ENCODE peak calls at places on chromosomes 11 and 22, in four cellular contexts. P, C, G and S are unnamed samples.

GRCh38 chr11:123272565-123272964 is 77.5 kb upstream of the CLMP start:
- DNase-seq in C (peak; percentile 92), P (no peak), G (no peak), S (no peak)

GRCh38 chr11:103773059-103773458 is 263.4 kb upstream of the DDI1 start:
- DNase-seq in G (no peak), C (no peak), P (no peak), S (no peak)

GRCh38 chr11:44992181-44992582 is 41.5 kb upstream of the TP53I11 start:
- DNase-seq in G (no peak), C (no peak), P (peak; percentile 57), S (no peak)

GRCh38 chr22:49994361-49995058 is 18.1 kb downstream of the IL17REL start:
- DNase-seq in G (no peak), P (no peak), C (no peak), S (peak; percentile 49)

GRCh38 chr11:62880231-62880802 is 379 bp upstream of the SLC3A2 start:
- DNase-seq in P (no peak), C (peak; percentile 81), G (no peak), S (no peak)

GRCh38 chr11:6621711-6622211 is 2.5 kb upstream of the TPP1 start:
- DNase-seq in C (no peak), P (no peak), G (no peak), S (no peak)

GRCh38 chr11:104771782-104772181 is 126.5 kb downstream of the CASP12 start:
- DNase-seq in C (peak; percentile 94), P (no peak), G (no peak), S (no peak)

GRCh38 chr22:39612811-39613548 is 42.4 kb downstream of the CACNA1I start:
- DNase-seq in C (no peak), G (no peak), P (no peak), S (no peak)

GRCh38 chr22:43883719-43884415 is 7.9 kb downstream of the PNPLA5 start:
- DNase-seq in G (no peak), C (no peak), P (no peak), S (peak; percentile 29)

GRCh38 chr22:41403532-41404318 is 22.0 kb downstream of the TEF start:
- DNase-seq in P (peak; percentile 93), C (peak; percentile 72), G (peak; percentile 86), S (peak; percentile 98)

GRCh38 chr11:16912607-16913006 is 101.6 kb downstream of the PLEKHA7 start:
- DNase-seq in G (no peak), P (no peak), C (no peak), S (peak; percentile 34)

GRCh38 chr11:16120008-16120407 is 236.3 kb downstream of the SOX6 start:
- DNase-seq in C (no peak), G (no peak), P (no peak), S (no peak)

GRCh38 chr22:32396746-32397145 is 15.3 kb downstream of the RTCB start:
- DNase-seq in G (no peak), P (no peak), C (peak; percentile 30), S (no peak)

GRCh38 chr11:15673408-15673811 is 558.7 kb downstream of the INSC start:
- DNase-seq in P (no peak), G (no peak), C (no peak), S (no peak)

GRCh38 chr11:119206512-119207299 is 567 bp downstream of the CBL start:
- DNase-seq in P (no peak), G (no peak), C (no peak), S (peak; percentile 90)

GRCh38 chr11:27183672-27184457 is 143.2 kb downstream of the BBOX1 start:
- DNase-seq in P (no peak), C (peak; percentile 59), G (peak; percentile 29), S (peak; percentile 13)

GRCh38 chr11:64482588-64482987 is 108.4 kb upstream of the SLC22A12 start:
- DNase-seq in C (no peak), G (no peak), P (no peak), S (no peak)

GRCh38 chr11:94897330-94897768 is 76.0 kb downstream of the CWC15 start:
- DNase-seq in G (peak; percentile 33), C (peak; percentile 40), P (peak; percentile 61), S (peak; percentile 44)

GRCh38 chr11:33690290-33691050 is 10.2 kb downstream of the C11orf91 start:
- DNase-seq in P (peak; percentile 95), C (peak; percentile 100), G (no peak), S (no peak)

GRCh38 chr11:2929511-2929879 is 275 bp upstream of the PHLDA2 start:
- DNase-seq in P (no peak), C (peak; percentile 65), G (no peak), S (no peak)

GRCh38 chr11:10160350-10160749 is 133.7 kb downstream of the SBF2 start:
- DNase-seq in C (no peak), G (no peak), P (no peak), S (no peak)

DNA sequence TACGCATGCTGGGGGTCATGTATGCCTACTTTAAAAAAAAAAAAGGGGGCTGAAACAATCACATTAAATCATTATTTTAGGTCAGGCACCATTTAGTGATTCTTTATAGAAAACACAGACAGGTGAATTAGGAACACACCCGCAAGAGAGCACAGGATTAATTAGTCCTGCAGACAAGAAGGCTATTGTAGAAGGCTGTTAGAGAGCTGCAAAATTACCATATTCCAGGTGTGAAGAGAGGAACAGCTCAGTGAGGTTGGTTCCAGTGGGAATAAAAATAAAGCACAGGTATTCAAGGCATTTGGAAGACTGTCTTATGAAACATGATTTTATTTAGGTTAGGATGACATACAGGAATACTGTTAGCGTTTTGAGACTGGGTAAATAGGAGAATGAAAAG is 649.1 kb downstream of the OPCML start:
- DNase-seq in P (no peak), G (no peak), C (no peak), S (no peak)
- H3K4me3 ChIP-seq in P (no peak overlapping the region), G (no peak overlapping the region), C (no peak overlapping the region), S (no peak overlapping the region)

GRCh38 chr11:65978391-65979238 is 17.1 kb downstream of the SART1 start:
- DNase-seq in P (no peak), G (no peak), C (no peak), S (peak; percentile 32)
- H3K36me3 ChIP-seq in P (peaks cover 37% of the 10 kb centered on the region), G (peaks cover 15% of the 10 kb centered on the region), C (peaks cover 15% of the 10 kb centered on the region), S (peaks cover 4% of the 10 kb centered on the region)

DNA sequence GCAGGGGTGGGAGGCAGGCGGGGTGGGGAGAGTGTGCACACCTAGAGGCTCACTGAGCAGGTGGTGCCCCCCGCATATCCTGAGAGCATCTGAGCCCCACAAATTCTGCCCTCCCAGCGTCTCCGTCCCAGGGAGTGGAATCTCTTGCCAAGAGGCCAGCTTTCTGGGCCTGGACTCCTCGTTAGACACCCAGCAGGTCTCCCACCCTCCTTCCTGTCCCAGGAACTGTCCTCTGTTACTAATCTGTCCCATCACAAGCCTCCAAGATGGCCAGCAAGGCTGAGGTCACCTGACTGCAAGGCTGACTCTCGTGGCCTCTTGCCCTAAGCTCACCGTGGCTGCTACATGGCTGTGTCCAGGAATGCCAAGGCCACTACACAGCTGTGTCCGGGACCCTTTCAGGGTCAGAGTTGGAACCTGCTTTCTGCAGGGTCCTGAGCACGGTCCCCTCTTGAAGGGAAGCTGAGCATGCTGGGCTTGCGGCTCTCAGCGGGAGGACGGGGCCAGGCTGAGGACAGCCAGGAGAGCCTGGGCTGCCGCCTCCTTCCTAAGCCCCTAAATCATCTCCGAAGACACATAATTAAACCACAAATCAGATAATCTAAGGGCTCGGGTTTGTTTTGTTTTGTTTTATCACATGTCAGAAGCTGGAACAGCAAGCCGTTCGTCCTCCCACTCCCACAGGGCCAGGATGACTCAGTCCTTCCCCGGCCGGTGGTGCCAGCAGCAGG is 1327.3 kb downstream of the TBC1D22A start:
- DNase-seq in C (no peak), P (peak; percentile 66), G (no peak), S (no peak)
- H3K27me3 ChIP-seq in C (no peaks in the 10 kb centered on the region), P (no peaks in the 10 kb centered on the region), G (no peaks in the 10 kb centered on the region), S (no peaks in the 10 kb centered on the region)

GRCh38 chr22:18112440-18112839 is 1.8 kb downstream of the TUBA8 start:
- DNase-seq in C (no peak), G (no peak), P (no peak), S (no peak)

GRCh38 chr22:18110944-18111758 is 542 bp downstream of the TUBA8 start:
- DNase-seq in C (no peak), G (no peak), P (no peak), S (peak; percentile 83)

GRCh38 chr22:18111759-18112330 is 1.2 kb downstream of the TUBA8 start:
- DNase-seq in C (no peak), P (no peak), G (no peak), S (peak; percentile 64)

GRCh38 chr22:18109410-18110193 is 1.0 kb upstream of the TUBA8 start:
- DNase-seq in C (no peak), P (no peak), G (no peak), S (peak; percentile 44)

GRCh38 chr22:18110194-18110943 is at the start of gene TUBA8:
- DNase-seq in C (peak; percentile 20), G (no peak), P (no peak), S (peak; percentile 90)
- H3K4me3 ChIP-seq in C (peak within 1 kb of the TSS; percentile 28), G (peak within 1 kb of the TSS; percentile 38), P (peak within 1 kb of the TSS; percentile 57), S (peak within 1 kb of the TSS; percentile 22)

GRCh38 chr22:46090631-46091201 is 59.6 kb upstream of the PPARA start:
- DNase-seq in C (peak; percentile 55), G (no peak), P (no peak), S (no peak)
- H3K36me3 ChIP-seq in C (peaks cover 69% of the 10 kb centered on the region), G (peaks cover 2% of the 10 kb centered on the region), P (peaks cover 45% of the 10 kb centered on the region), S (no peaks in the 10 kb centered on the region)

GRCh38 chr11:71060358-71060757 is 192.0 kb downstream of the SHANK2 start:
- DNase-seq in G (no peak), P (no peak), C (no peak), S (no peak)
- H3K27me3 ChIP-seq in G (no peaks in the 10 kb centered on the region), P (no peaks in the 10 kb centered on the region), C (no peaks in the 10 kb centered on the region), S (no peaks in the 10 kb centered on the region)

DNA sequence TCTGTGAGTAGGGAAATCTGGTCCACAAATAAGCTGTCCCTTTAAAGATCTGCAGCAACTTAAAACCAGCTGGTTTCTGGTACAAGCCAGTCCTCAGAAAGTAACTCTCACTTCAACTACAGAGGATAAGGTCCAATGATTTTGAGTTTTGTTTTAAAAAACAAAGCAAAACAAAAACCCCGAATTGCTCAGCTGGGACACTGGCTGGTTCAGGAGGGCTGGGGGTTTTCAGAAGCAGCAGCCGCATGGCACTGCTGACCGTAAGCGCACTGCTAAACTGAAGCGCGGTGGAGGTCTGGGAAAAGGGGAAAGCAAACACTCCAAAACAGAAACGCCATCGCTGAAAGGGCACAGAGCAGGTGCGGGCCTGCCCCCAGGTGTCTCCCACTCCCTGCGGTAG is 59.7 kb downstream of the MICAL3 start:
- DNase-seq in C (no peak), G (no peak), P (no peak), S (no peak)
- H3K4me3 ChIP-seq in C (no peak overlapping the region), G (no peak overlapping the region), P (no peak overlapping the region), S (no peak overlapping the region)

DNA sequence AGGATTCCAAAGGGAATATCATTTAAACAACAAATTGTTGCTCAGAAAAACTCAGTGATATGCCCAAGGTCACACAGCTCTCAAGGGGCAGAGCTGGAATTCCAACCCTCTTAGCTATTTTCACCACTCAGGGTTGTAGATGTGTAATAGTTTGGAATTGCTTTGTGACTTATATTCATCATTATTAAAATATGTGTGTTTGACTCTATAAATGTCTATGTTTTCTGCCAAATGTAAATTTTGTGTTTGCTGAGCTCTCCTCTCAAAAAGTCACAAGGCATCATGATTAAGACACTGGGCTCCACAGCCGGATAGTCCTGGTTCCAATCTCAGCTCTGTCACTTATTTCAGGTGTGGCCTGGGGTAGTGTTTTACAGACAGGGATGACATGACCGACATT is 407.3 kb downstream of the TMEM135 start:
- DNase-seq in P (no peak), G (no peak), C (no peak), S (no peak)
- H3K36me3 ChIP-seq in P (no peaks in the 10 kb centered on the region), G (no peaks in the 10 kb centered on the region), C (no peaks in the 10 kb centered on the region), S (no peaks in the 10 kb centered on the region)